ENCODE peak calls at places on chromosomes 7 and 10, in four cellular contexts. Z is GM23248, Q is AG09309, A is OCI-LY7. S is an unnamed sample.

GRCh38 chr7:101636822-101637623 is 7.9 kb upstream of the MYL10 start:
- DNase-seq in Z (no peak), Q (no peak), A (no peak), S (no peak)

GRCh38 chr7:123846217-123846891 is 1.4 kb downstream of the HYAL4 start:
- DNase-seq in Z (no peak), Q (no peak), A (no peak), S (no peak)

GRCh38 chr10:97718659-97719142 is 5.2 kb downstream of the MARVELD1 start:
- DNase-seq in Z (peak; percentile 49), Q (no peak), A (no peak), S (peak; percentile 62)

GRCh38 chr7:33807779-33808482 is 97.4 kb upstream of the BMPER start:
- DNase-seq in Z (peak; percentile 97), Q (peak; percentile 78), A (peak; percentile 10), S (peak; percentile 85)

GRCh38 chr7:94741179-94741578 is 85.2 kb upstream of the SGCE start:
- DNase-seq in Z (no peak), Q (no peak), A (no peak), S (no peak)

GRCh38 chr7:40714338-40715052 is 579.7 kb downstream of the SUGCT start:
- DNase-seq in Z (peak; percentile 49), Q (peak; percentile 52), A (no peak), S (peak; percentile 65)

GRCh38 chr7:142389544-142389943 is 131.7 kb upstream of the PRSS58 start:
- DNase-seq in Z (no peak), Q (no peak), A (no peak), S (no peak)

GRCh38 chr10:118835682-118836326 is 81.0 kb upstream of the CACUL1 start:
- DNase-seq in Z (no peak), Q (no peak), A (no peak), S (no peak)

GRCh38 chr10:77716943-77717735 is 79.5 kb upstream of the KCNMA1 start:
- DNase-seq in Z (peak; percentile 30), Q (no peak), A (no peak), S (peak; percentile 23)

GRCh38 chr10:50937230-50937907 is 51.9 kb upstream of the A1CF start:
- DNase-seq in Z (peak; percentile 76), Q (no peak), A (no peak), S (peak; percentile 48)

GRCh38 chr10:14545827-14546226 is 215.1 kb upstream of the FRMD4A start:
- DNase-seq in Z (peak; percentile 73), Q (no peak), A (peak; percentile 40), S (peak; percentile 65)

GRCh38 chr10:76315240-76315639 is 883.8 kb downstream of the LRMDA start:
- DNase-seq in Z (no peak), Q (no peak), A (no peak), S (no peak)

GRCh38 chr7:74672343-74672915 is 14.9 kb downstream of the GTF2I start:
- DNase-seq in Z (no peak), Q (no peak), A (no peak), S (no peak)

GRCh38 chr10:93844979-93845626 is 48.7 kb upstream of the SLC35G1 start:
- DNase-seq in Z (no peak), Q (no peak), A (no peak), S (no peak)

GRCh38 chr10:93837783-93838677 is 55.7 kb upstream of the SLC35G1 start:
- DNase-seq in Z (no peak), Q (no peak), A (no peak), S (no peak)

GRCh38 chr10:93841930-93842329 is 51.8 kb upstream of the SLC35G1 start:
- DNase-seq in Z (no peak), Q (no peak), A (no peak), S (no peak)
- H3K4me3 ChIP-seq in Z (no peak overlapping the region), Q (no peak overlapping the region), A (no peak overlapping the region), S (no peak overlapping the region)

GRCh38 chr7:131774419-131775220 is 218.2 kb upstream of the PODXL start:
- DNase-seq in Z (no peak), Q (peak; percentile 1), A (no peak), S (no peak)

GRCh38 chr7:131773413-131773812 is 217.0 kb upstream of the PODXL start:
- DNase-seq in Z (no peak), Q (no peak), A (no peak), S (no peak)

DNA sequence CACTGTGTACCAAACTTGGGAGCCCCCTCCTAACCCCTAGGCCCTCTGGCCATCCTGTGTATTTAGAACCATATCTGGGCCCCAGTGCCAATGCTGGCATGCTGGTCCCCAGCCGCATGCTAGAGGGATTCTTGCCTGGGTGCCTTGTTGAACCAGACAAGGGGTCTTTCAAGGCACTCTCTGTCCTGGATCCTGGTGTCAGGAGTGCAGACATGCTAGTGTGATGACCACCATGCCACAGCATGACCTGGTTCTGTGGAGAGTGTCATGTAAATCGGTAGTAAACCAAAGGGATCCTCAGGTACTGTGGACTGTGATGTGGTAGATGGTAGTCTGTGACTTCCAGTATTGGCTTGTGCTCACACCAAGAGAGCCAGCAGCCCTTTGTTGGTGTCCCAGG is 222.2 kb upstream of the PODXL start:
- DNase-seq in Z (no peak), Q (no peak), A (no peak), S (no peak)
- H3K4me3 ChIP-seq in Z (no peak overlapping the region), Q (no peak overlapping the region), A (no peak overlapping the region), S (no peak overlapping the region)

GRCh38 chr10:5002013-5002727 is 1.5 kb downstream of the AKR1C2 start:
- DNase-seq in Z (no peak), Q (no peak), A (no peak), S (no peak)
- H3K4me3 ChIP-seq in Z (peak overlapping the region; percentile 60), Q (no peak overlapping the region), A (no peak overlapping the region), S (no peak overlapping the region)

GRCh38 chr7:100472121-100472851 is 6.7 kb downstream of the TSC22D4 start:
- DNase-seq in Z (no peak), Q (no peak), A (no peak), S (no peak)

GRCh38 chr7:100475549-100475948 is 3.5 kb downstream of the TSC22D4 start:
- DNase-seq in Z (no peak), Q (no peak), A (no peak), S (no peak)

GRCh38 chr7:100476108-100476780 is 2.8 kb downstream of the TSC22D4 start:
- DNase-seq in Z (peak; percentile 10), Q (no peak), A (peak; percentile 32), S (no peak)

GRCh38 chr7:100471021-100471420 is 7.0 kb upstream of the SPACDR start:
- DNase-seq in Z (no peak), Q (no peak), A (no peak), S (no peak)

GRCh38 chr7:100472854-100473499 is 6.0 kb downstream of the TSC22D4 start:
- DNase-seq in Z (peak; percentile 58), Q (no peak), A (no peak), S (peak; percentile 32)
- H3K4me3 ChIP-seq in Z (no peak overlapping the region), Q (no peak overlapping the region), A (no peak overlapping the region), S (no peak overlapping the region)

DNA sequence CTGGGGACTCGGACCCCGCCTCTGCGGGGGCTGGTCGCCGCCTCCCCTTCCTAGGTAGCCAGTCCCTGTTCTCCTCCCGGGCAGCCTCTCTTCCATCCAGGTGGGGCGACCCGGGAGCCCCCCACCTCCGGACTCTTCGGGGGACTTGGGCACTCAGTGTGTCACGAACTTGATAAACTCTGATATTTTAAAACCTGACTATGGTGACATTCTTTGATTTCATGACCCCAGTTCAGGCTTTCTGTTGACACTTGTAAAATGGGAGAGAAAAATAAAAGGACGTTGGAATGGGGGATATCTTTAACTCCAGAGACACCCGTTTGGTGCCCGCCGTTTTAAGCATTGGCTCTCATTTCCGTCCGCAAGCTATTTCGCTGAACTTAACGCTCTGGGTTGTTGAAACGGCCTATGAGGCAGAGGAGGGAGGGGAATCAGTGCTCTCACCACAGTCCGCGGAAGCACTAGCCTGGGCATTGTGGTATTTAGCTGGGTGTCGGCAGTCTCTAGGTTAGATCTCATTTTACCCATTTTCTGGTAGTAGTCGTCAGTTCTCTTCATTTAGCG is 662 bp downstream of the VPS26A start:
- DNase-seq in Z (peak; percentile 80), Q (no peak), A (peak; percentile 57), S (peak; percentile 61)
- H3K4me3 ChIP-seq in Z (peak overlapping the region; percentile 89), Q (peak overlapping the region; percentile 68), A (peak overlapping the region; percentile 88), S (peak overlapping the region; percentile 83)

DNA sequence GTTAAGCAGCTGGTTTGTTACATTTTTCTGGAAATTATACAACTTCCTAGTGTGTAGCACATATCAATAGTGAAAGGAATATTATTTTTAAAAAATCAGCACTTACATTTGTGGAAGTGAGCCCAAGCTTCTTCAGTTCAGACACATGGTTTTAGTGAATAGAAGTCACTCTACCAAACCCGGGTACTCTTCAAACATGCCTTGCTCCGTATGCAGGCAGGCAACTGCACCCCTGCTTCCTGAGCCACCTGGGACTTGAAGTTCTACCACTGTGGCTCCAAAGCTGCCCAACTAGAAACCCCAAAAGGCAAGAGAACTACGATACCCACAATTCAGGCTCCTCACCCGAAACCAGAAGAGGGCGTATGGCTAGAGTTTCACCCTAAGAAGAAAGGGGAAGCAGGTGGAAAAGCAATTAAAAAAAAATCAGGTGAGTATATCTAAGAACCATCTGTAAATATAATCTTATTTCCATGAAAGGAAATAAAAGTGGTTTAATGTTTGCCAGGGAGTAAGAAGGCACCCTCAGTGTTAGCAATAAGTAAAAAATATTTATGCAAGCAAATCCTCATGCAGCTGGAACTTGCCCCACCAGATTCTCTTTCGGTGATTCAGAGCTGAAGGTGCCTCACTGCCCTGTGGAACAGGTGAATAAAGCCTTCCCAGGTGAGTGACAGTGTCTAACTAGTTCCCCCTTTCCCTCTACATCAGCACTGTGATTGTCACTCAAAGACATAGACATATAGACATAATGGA is at the start of gene MACC1:
- DNase-seq in Z (no peak), Q (no peak), A (peak; percentile 90), S (no peak)
- H3K4me3 ChIP-seq in Z (no peak within 1 kb of the TSS), Q (no peak within 1 kb of the TSS), A (peak within 1 kb of the TSS; percentile 67), S (no peak within 1 kb of the TSS)

GRCh38 chr10:25502453-25502852 is 327.7 kb downstream of the GPR158 start:
- DNase-seq in Z (no peak), Q (no peak), A (no peak), S (no peak)

GRCh38 chr10:25505466-25505865 is 330.7 kb downstream of the GPR158 start:
- DNase-seq in Z (no peak), Q (no peak), A (no peak), S (no peak)

GRCh38 chr10:25504306-25504705 is 329.5 kb downstream of the GPR158 start:
- DNase-seq in Z (no peak), Q (no peak), A (no peak), S (no peak)

GRCh38 chr10:25506821-25507335 is 332.1 kb downstream of the GPR158 start:
- DNase-seq in Z (no peak), Q (no peak), A (no peak), S (no peak)

GRCh38 chr10:25504838-25505237 is 330.0 kb downstream of the GPR158 start:
- DNase-seq in Z (no peak), Q (no peak), A (no peak), S (no peak)
- H3K4me3 ChIP-seq in Z (no peak overlapping the region), Q (no peak overlapping the region), A (no peak overlapping the region), S (no peak overlapping the region)

GRCh38 chr7:116671111-116671510 is 885 bp upstream of the MET start:
- DNase-seq in Z (no peak), Q (no peak), A (no peak), S (no peak)

GRCh38 chr7:116672596-116673503 is 854 bp downstream of the MET start:
- DNase-seq in Z (peak; percentile 78), Q (no peak), A (no peak), S (peak; percentile 31)

GRCh38 chr7:116674508-116675173 is 2.6 kb downstream of the MET start:
- DNase-seq in Z (peak; percentile 67), Q (no peak), A (no peak), S (peak; percentile 42)

GRCh38 chr7:116671681-116672595 is at the start of gene MET:
- DNase-seq in Z (peak; percentile 92), Q (no peak), A (no peak), S (peak; percentile 75)

DNA sequence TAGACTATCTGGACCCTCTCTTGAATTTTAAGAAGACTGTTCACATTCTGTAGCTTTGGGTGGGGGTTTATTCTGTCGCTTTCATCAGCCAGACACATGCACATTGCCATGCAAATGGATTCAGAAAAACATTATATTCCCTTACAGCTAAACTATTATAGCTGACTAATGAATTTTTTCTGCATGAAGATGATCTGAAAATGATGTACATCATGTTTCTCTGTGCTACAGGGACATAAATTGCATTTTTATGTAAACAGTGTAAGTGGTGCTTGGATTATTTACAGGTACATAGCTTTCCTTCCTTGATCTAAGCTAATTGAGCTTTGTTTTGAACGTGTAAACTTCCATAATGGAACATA is 1.5 kb downstream of the MET start:
- DNase-seq in Z (no peak), Q (no peak), A (no peak), S (no peak)
- H3K4me3 ChIP-seq in Z (peak overlapping the region; percentile 99), Q (peak overlapping the region; percentile 95), A (no peak overlapping the region), S (peak overlapping the region; percentile 77)